ENCODE peak calls at places on chromosome 7, in eight cellular contexts. V is pancreas, C is spleen, O is tibial artery, M is body of pancreas, Y is cardiac muscle cell, Z is HFF-Myc, T is astrocyte of the spinal cord. G is an unnamed sample.

GRCh38 chr7:19749658-19750057 is 23.8 kb downstream of the TMEM196 start:
- DNase-seq in O (no peak), C (no peak), T (peak), Y (peak), Z (no peak), M (no peak), V (no peak), G (no peak)

GRCh38 chr7:73734619-73735525 is 3.7 kb downstream of the ABHD11 start:
- DNase-seq in T (peak), Y (peak), O (peak), Z (peak), M (peak), V (peak), C (peak), G (peak)

GRCh38 chr7:71244023-71244422 is 112.1 kb downstream of the GALNT17 start:
- DNase-seq in Z (no peak), M (no peak), V (no peak), T (no peak), C (no peak), O (no peak), Y (no peak), G (peak)

GRCh38 chr7:69768986-69769595 is 170.8 kb downstream of the AUTS2 start:
- DNase-seq in C (no peak), Y (peak), T (no peak), V (no peak), Z (no peak), M (no peak), O (no peak), G (no peak)

GRCh38 chr7:43785425-43785824 is 26.9 kb downstream of the BLVRA start:
- DNase-seq in C (no peak), T (peak), O (peak), Y (peak), V (no peak), Z (peak), M (peak), G (no peak)

GRCh38 chr7:42096262-42096661 is 140.7 kb downstream of the GLI3 start:
- DNase-seq in C (no peak), O (no peak), V (no peak), M (no peak), T (no peak), Y (no peak), Z (no peak), G (no peak)

GRCh38 chr7:109844362-109844761 is 1246.6 kb upstream of the LRRN3 start:
- DNase-seq in V (no peak), Y (peak), O (no peak), Z (no peak), C (no peak), M (peak), T (peak), G (no peak)

GRCh38 chr7:824106-824505 is 8.2 kb upstream of the SUN1 start:
- DNase-seq in V (no peak), T (no peak), Z (no peak), C (peak), O (no peak), Y (no peak), M (no peak), G (no peak)

GRCh38 chr7:158581440-158582088 is 6.1 kb downstream of the PTPRN2 start:
- DNase-seq in Z (no peak), T (no peak), Y (no peak), M (peak), C (no peak), V (peak), O (no peak), G (no peak)

GRCh38 chr7:29865526-29865925 is 59.2 kb downstream of the WIPF3 start:
- DNase-seq in Y (peak), Z (peak), T (peak), M (peak), O (peak), C (no peak), V (peak), G (peak)

GRCh38 chr7:34849966-34850365 is 187.3 kb downstream of the DPY19L1 start:
- DNase-seq in O (no peak), Y (no peak), C (no peak), V (no peak), Z (no peak), T (no peak), M (no peak), G (no peak)

GRCh38 chr7:29915481-29916215 is 74.0 kb downstream of the SCRN1 start:
- DNase-seq in V (no peak), T (peak), Z (peak), O (no peak), Y (no peak), M (no peak), C (no peak), G (no peak)

GRCh38 chr7:87505557-87506242 is 30.2 kb upstream of the ABCB4 start:
- DNase-seq in T (no peak), Z (no peak), V (no peak), M (no peak), Y (no peak), O (no peak), C (no peak), G (no peak)

GRCh38 chr7:87505122-87505521 is 29.6 kb upstream of the ABCB4 start:
- DNase-seq in T (no peak), O (no peak), Y (no peak), M (no peak), C (no peak), V (no peak), Z (no peak), G (no peak)

GRCh38 chr7:87510430-87510875 is 35.0 kb upstream of the ABCB4 start:
- DNase-seq in M (peak), Z (no peak), O (no peak), C (no peak), Y (no peak), V (peak), T (no peak), G (no peak)

GRCh38 chr7:87506243-87507180 is 31.0 kb upstream of the ABCB4 start:
- DNase-seq in T (peak), C (no peak), M (no peak), Z (no peak), V (no peak), O (no peak), Y (peak), G (no peak)

GRCh38 chr7:87507446-87507845 is 32.0 kb upstream of the ABCB4 start:
- DNase-seq in Y (no peak), C (no peak), Z (no peak), M (no peak), T (no peak), V (no peak), O (no peak), G (no peak)
- TF ChIP-seq CTCF in Y (peak), C (no peak), Z (peak), M (no peak), T (peak), V (no peak), O (no peak), G (no peak)

GRCh38 chr7:5417106-5418071 is 6.2 kb downstream of the TNRC18 start:
- DNase-seq in V (peak), Z (no peak), C (no peak), Y (no peak), O (no peak), M (peak), T (no peak), G (no peak)
- H3K4me3 ChIP-seq in V (no peak), Z (no peak), C (no peak), Y (peak), O (peak), M (no peak), T (no peak), G (no peak)

GRCh38 chr7:105130048-105130447 is 116.0 kb downstream of the KMT2E start:
- DNase-seq in Y (no peak), Z (no peak), T (no peak), V (no peak), C (no peak), M (no peak), O (no peak), G (no peak)
- TF ChIP-seq CTCF in Y (no peak), Z (no peak), T (no peak), V (no peak), C (no peak), M (no peak), O (no peak), G (no peak)

DNA sequence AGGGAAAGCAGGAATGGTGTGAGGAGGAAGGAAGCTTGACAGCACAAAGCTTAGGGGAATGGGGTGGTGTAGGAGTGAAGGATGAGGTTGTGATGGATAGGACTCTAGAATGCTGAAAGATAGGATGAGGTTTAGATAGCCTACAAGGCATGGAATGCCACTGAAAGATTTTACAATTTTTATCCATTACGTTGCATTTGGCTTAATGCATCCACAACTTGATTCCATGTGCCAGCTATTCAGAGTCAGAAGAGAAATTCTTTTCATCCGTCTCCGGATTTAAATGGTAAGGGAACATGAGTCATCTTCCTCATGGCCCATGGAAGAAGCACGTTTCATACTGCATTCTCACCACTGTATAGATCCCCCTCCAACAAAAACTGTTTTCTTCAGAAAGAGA is 212.4 kb upstream of the BMPER start:
- DNase-seq in M (no peak), Z (peak), T (peak), V (no peak), Y (peak), O (no peak), C (no peak), G (no peak)
- H3K4me3 ChIP-seq in M (no peak), Z (no peak), T (no peak), V (no peak), Y (no peak), O (no peak), C (no peak), G (no peak)

GRCh38 chr7:94375713-94376112 is 19.0 kb upstream of the COL1A2 start:
- DNase-seq in V (no peak), T (peak), Y (peak), O (no peak), Z (peak), M (no peak), C (no peak), G (peak)

GRCh38 chr7:94376281-94376680 is 18.4 kb upstream of the COL1A2 start:
- DNase-seq in M (no peak), V (no peak), C (no peak), Z (no peak), T (no peak), Y (no peak), O (no peak), G (no peak)

GRCh38 chr7:94374721-94375120 is 20.0 kb upstream of the COL1A2 start:
- DNase-seq in Y (peak), O (no peak), V (no peak), M (no peak), Z (no peak), T (peak), C (no peak), G (no peak)

GRCh38 chr7:94375167-94375566 is 19.5 kb upstream of the COL1A2 start:
- DNase-seq in C (no peak), O (peak), M (no peak), Z (peak), Y (peak), T (peak), V (no peak), G (no peak)

GRCh38 chr7:94374231-94374630 is 20.5 kb upstream of the COL1A2 start:
- DNase-seq in V (no peak), Z (peak), O (peak), Y (peak), C (no peak), M (peak), T (peak), G (peak)
- TF ChIP-seq CTCF in V (no peak), Z (no peak), O (no peak), Y (peak), C (no peak), M (no peak), T (no peak), G (peak)

GRCh38 chr7:101885597-101885955 is 68.2 kb downstream of the CUX1 start:
- DNase-seq in T (no peak), O (peak), Z (no peak), Y (no peak), C (no peak), V (no peak), M (no peak), G (no peak)

GRCh38 chr7:101884671-101885596 is 67.5 kb downstream of the CUX1 start:
- DNase-seq in T (no peak), O (no peak), V (no peak), C (no peak), Y (no peak), Z (no peak), M (no peak), G (no peak)

GRCh38 chr7:101880536-101881443 is 63.4 kb downstream of the CUX1 start:
- DNase-seq in T (peak), V (peak), Z (no peak), O (no peak), C (no peak), M (no peak), Y (peak), G (no peak)

GRCh38 chr7:101879565-101879964 is 62.1 kb downstream of the CUX1 start:
- DNase-seq in M (no peak), V (no peak), Z (no peak), T (no peak), O (no peak), C (no peak), Y (no peak), G (no peak)

GRCh38 chr7:101882595-101883564 is 65.5 kb downstream of the CUX1 start:
- DNase-seq in Y (peak), V (peak), M (peak), C (no peak), Z (peak), T (peak), O (peak), G (peak)
- H3K4me3 ChIP-seq in Y (no peak), V (no peak), M (no peak), C (no peak), Z (peak), T (no peak), O (no peak), G (no peak)

DNA sequence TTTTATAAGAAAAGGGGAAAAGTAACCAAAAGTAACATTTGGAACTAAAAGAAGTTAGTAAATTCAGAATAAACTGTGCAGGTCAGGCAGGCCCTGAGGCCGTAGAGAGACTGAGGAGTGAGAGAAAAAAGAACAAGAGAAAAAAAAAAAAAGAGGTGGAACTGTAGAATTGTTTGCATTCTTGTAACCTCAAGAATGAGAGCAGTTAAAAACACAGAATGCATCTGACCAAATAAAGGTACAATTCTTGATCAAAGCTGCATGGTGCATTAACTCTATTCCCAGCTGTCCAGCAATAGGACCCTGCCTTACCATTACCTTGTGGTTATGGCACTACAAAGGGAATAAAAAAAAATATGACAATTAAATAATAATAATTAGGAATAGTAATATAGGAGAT is 170.1 kb upstream of the SEMA3A start:
- DNase-seq in V (no peak), M (no peak), Z (peak), T (peak), O (no peak), Y (peak), C (no peak), G (no peak)
- TF ChIP-seq CTCF in V (no peak), M (no peak), Z (no peak), T (no peak), O (no peak), Y (no peak), C (no peak), G (no peak)

GRCh38 chr7:130845581-130846085 is 111.6 kb upstream of the KLF14 start:
- DNase-seq in C (no peak), Y (peak), T (peak), O (no peak), Z (peak), M (no peak), V (no peak), G (no peak)
- H3K4me3 ChIP-seq in C (no peak), Y (no peak), T (no peak), O (no peak), Z (peak), M (no peak), V (no peak), G (no peak)

GRCh38 chr7:111853231-111853990 is 291.1 kb upstream of the IMMP2L start:
- DNase-seq in O (no peak), C (no peak), T (no peak), Y (no peak), V (no peak), Z (no peak), M (no peak), G (no peak)
- TF ChIP-seq CTCF in O (no peak), C (no peak), T (peak), Y (peak), V (no peak), Z (peak), M (no peak), G (no peak)

G was measured in heart right ventricle.